ENCODE peak calls at places on chromosomes 16 and 17, in nine cellular contexts. One of them, this sample, is unnamed.

GRCh38 chr16:81876273-81876900 is 97.3 kb downstream of the PLCG2 start:
- DNase-seq in astrocyte: no peak
- DNase-seq in natural killer cell: no peak
- DNase-seq in nephron progenitor cell: no peak
- DNase-seq in SK-N-SH: no peak
- DNase-seq in transverse colon: no peak
- DNase-seq in right atrium auricular region: no peak
- DNase-seq in IMR-90: no peak
- DNase-seq in neural progenitor cell: no peak
- DNase-seq in this sample: no peak

GRCh38 chr16:67917852-67918236 is 13.8 kb downstream of the CTRL start:
- DNase-seq in astrocyte: peak
- DNase-seq in natural killer cell: no peak
- DNase-seq in nephron progenitor cell: no peak
- DNase-seq in SK-N-SH: no peak
- DNase-seq in transverse colon: no peak
- DNase-seq in right atrium auricular region: no peak
- DNase-seq in IMR-90: peak
- DNase-seq in neural progenitor cell: no peak
- DNase-seq in this sample: no peak

GRCh38 chr17:16286009-16286946 is 67.0 kb downstream of the CENPV start:
- DNase-seq in astrocyte: peak
- DNase-seq in natural killer cell: peak
- DNase-seq in nephron progenitor cell: peak
- DNase-seq in SK-N-SH: peak
- DNase-seq in transverse colon: peak
- DNase-seq in right atrium auricular region: peak
- DNase-seq in IMR-90: peak
- DNase-seq in neural progenitor cell: peak
- DNase-seq in this sample: peak

GRCh38 chr16:20763461-20764232 is at the start of gene ACSM3:
- DNase-seq in astrocyte: peak
- DNase-seq in natural killer cell: peak
- DNase-seq in nephron progenitor cell: peak
- DNase-seq in SK-N-SH: peak
- DNase-seq in transverse colon: peak
- DNase-seq in right atrium auricular region: peak
- DNase-seq in IMR-90: peak
- DNase-seq in neural progenitor cell: peak
- DNase-seq in this sample: peak

GRCh38 chr16:8591451-8591850 is 1.1 kb upstream of the TMEM114 start:
- DNase-seq in astrocyte: no peak
- DNase-seq in natural killer cell: no peak
- DNase-seq in nephron progenitor cell: no peak
- DNase-seq in SK-N-SH: no peak
- DNase-seq in transverse colon: no peak
- DNase-seq in right atrium auricular region: no peak
- DNase-seq in IMR-90: no peak
- DNase-seq in neural progenitor cell: no peak
- DNase-seq in this sample: no peak

GRCh38 chr16:47143677-47144558 is at the start of gene NETO2:
- DNase-seq in astrocyte: peak
- DNase-seq in natural killer cell: peak
- DNase-seq in nephron progenitor cell: peak
- DNase-seq in SK-N-SH: peak
- DNase-seq in transverse colon: peak
- DNase-seq in right atrium auricular region: no peak
- DNase-seq in IMR-90: peak
- DNase-seq in neural progenitor cell: peak
- DNase-seq in this sample: peak

GRCh38 chr17:50218771-50219315 is 17.4 kb upstream of the COL1A1 start:
- DNase-seq in astrocyte: peak
- DNase-seq in natural killer cell: no peak
- DNase-seq in nephron progenitor cell: no peak
- DNase-seq in SK-N-SH: no peak
- DNase-seq in transverse colon: no peak
- DNase-seq in right atrium auricular region: peak
- DNase-seq in IMR-90: peak
- DNase-seq in neural progenitor cell: no peak
- DNase-seq in this sample: peak

GRCh38 chr16:77596243-77596642 is 126.1 kb upstream of the NUDT7 start:
- DNase-seq in astrocyte: peak
- DNase-seq in natural killer cell: no peak
- DNase-seq in nephron progenitor cell: no peak
- DNase-seq in SK-N-SH: no peak
- DNase-seq in transverse colon: no peak
- DNase-seq in right atrium auricular region: no peak
- DNase-seq in IMR-90: peak
- DNase-seq in neural progenitor cell: no peak
- DNase-seq in this sample: no peak

GRCh38 chr17:4945176-4945943 is 3.0 kb downstream of the PFN1 start:
- DNase-seq in astrocyte: peak
- DNase-seq in natural killer cell: peak
- DNase-seq in nephron progenitor cell: no peak
- DNase-seq in SK-N-SH: no peak
- DNase-seq in transverse colon: peak
- DNase-seq in right atrium auricular region: peak
- DNase-seq in IMR-90: peak
- DNase-seq in neural progenitor cell: no peak
- DNase-seq in this sample: peak

GRCh38 chr17:42679001-42679491 is 2.3 kb upstream of the PLEKHH3 start:
- DNase-seq in astrocyte: peak
- DNase-seq in natural killer cell: no peak
- DNase-seq in nephron progenitor cell: no peak
- DNase-seq in SK-N-SH: no peak
- DNase-seq in transverse colon: peak
- DNase-seq in right atrium auricular region: peak
- DNase-seq in IMR-90: peak
- DNase-seq in neural progenitor cell: peak
- DNase-seq in this sample: peak

GRCh38 chr16:87536795-87537142 is 43.9 kb upstream of the ZCCHC14 start:
- DNase-seq in astrocyte: no peak
- DNase-seq in natural killer cell: no peak
- DNase-seq in nephron progenitor cell: no peak
- DNase-seq in SK-N-SH: no peak
- DNase-seq in transverse colon: no peak
- DNase-seq in right atrium auricular region: no peak
- DNase-seq in IMR-90: no peak
- DNase-seq in neural progenitor cell: no peak
- DNase-seq in this sample: no peak

GRCh38 chr17:41521574-41522261 is 3.0 kb upstream of the KRT15 start:
- DNase-seq in astrocyte: peak
- DNase-seq in natural killer cell: no peak
- DNase-seq in nephron progenitor cell: no peak
- DNase-seq in SK-N-SH: no peak
- DNase-seq in transverse colon: peak
- DNase-seq in right atrium auricular region: no peak
- DNase-seq in IMR-90: peak
- DNase-seq in neural progenitor cell: no peak
- DNase-seq in this sample: peak

GRCh38 chr16:70575376-70575775 is 51.8 kb downstream of the SF3B3 start:
- DNase-seq in astrocyte: no peak
- DNase-seq in natural killer cell: no peak
- DNase-seq in nephron progenitor cell: no peak
- DNase-seq in SK-N-SH: no peak
- DNase-seq in transverse colon: no peak
- DNase-seq in right atrium auricular region: no peak
- DNase-seq in IMR-90: no peak
- DNase-seq in neural progenitor cell: no peak
- DNase-seq in this sample: no peak

GRCh38 chr16:3808308-3809063 is 72.0 kb downstream of the CREBBP start:
- DNase-seq in astrocyte: no peak
- DNase-seq in natural killer cell: no peak
- DNase-seq in nephron progenitor cell: no peak
- DNase-seq in SK-N-SH: no peak
- DNase-seq in transverse colon: no peak
- DNase-seq in right atrium auricular region: no peak
- DNase-seq in IMR-90: no peak
- DNase-seq in neural progenitor cell: no peak
- DNase-seq in this sample: no peak

GRCh38 chr17:45428954-45429337 is 3.7 kb downstream of the ARHGAP27 start:
- DNase-seq in astrocyte: no peak
- DNase-seq in natural killer cell: no peak
- DNase-seq in nephron progenitor cell: no peak
- DNase-seq in SK-N-SH: no peak
- DNase-seq in transverse colon: no peak
- DNase-seq in right atrium auricular region: no peak
- DNase-seq in IMR-90: no peak
- DNase-seq in neural progenitor cell: no peak
- DNase-seq in this sample: no peak

GRCh38 chr17:61837175-61838051 is 25.9 kb downstream of the BRIP1 start:
- DNase-seq in astrocyte: peak
- DNase-seq in natural killer cell: peak
- DNase-seq in nephron progenitor cell: peak
- DNase-seq in SK-N-SH: peak
- DNase-seq in transverse colon: peak
- DNase-seq in right atrium auricular region: no peak
- DNase-seq in IMR-90: peak
- DNase-seq in neural progenitor cell: peak
- DNase-seq in this sample: peak

GRCh38 chr17:64741038-64741641 is 79.0 kb upstream of the SMURF2 start:
- DNase-seq in astrocyte: peak
- DNase-seq in natural killer cell: no peak
- DNase-seq in nephron progenitor cell: no peak
- DNase-seq in SK-N-SH: no peak
- DNase-seq in transverse colon: no peak
- DNase-seq in right atrium auricular region: no peak
- DNase-seq in IMR-90: peak
- DNase-seq in neural progenitor cell: no peak
- DNase-seq in this sample: no peak

GRCh38 chr17:64739316-64740058 is 77.4 kb upstream of the SMURF2 start:
- DNase-seq in astrocyte: peak
- DNase-seq in natural killer cell: no peak
- DNase-seq in nephron progenitor cell: no peak
- DNase-seq in SK-N-SH: no peak
- DNase-seq in transverse colon: no peak
- DNase-seq in right atrium auricular region: peak
- DNase-seq in IMR-90: peak
- DNase-seq in neural progenitor cell: peak
- DNase-seq in this sample: peak

GRCh38 chr17:64747938-64748540 is 85.9 kb upstream of the SMURF2 start:
- DNase-seq in astrocyte: peak
- DNase-seq in natural killer cell: no peak
- DNase-seq in nephron progenitor cell: no peak
- DNase-seq in SK-N-SH: no peak
- DNase-seq in transverse colon: no peak
- DNase-seq in right atrium auricular region: no peak
- DNase-seq in IMR-90: peak
- DNase-seq in neural progenitor cell: no peak
- DNase-seq in this sample: no peak

GRCh38 chr17:64736804-64737492 is 74.8 kb upstream of the SMURF2 start:
- DNase-seq in astrocyte: peak
- DNase-seq in natural killer cell: peak
- DNase-seq in nephron progenitor cell: no peak
- DNase-seq in SK-N-SH: peak
- DNase-seq in transverse colon: peak
- DNase-seq in right atrium auricular region: no peak
- DNase-seq in IMR-90: peak
- DNase-seq in neural progenitor cell: peak
- DNase-seq in this sample: peak

GRCh38 chr17:64741924-64742670 is 80.0 kb upstream of the SMURF2 start:
- DNase-seq in astrocyte: peak
- DNase-seq in natural killer cell: no peak
- DNase-seq in nephron progenitor cell: no peak
- DNase-seq in SK-N-SH: no peak
- DNase-seq in transverse colon: peak
- DNase-seq in right atrium auricular region: peak
- DNase-seq in IMR-90: peak
- DNase-seq in neural progenitor cell: no peak
- DNase-seq in this sample: peak
- TF ChIP-seq CTCF in astrocyte: no peak
- TF ChIP-seq CTCF in natural killer cell: no peak
- TF ChIP-seq CTCF in nephron progenitor cell: no peak
- TF ChIP-seq CTCF in SK-N-SH: no peak
- TF ChIP-seq CTCF in transverse colon: no peak
- TF ChIP-seq CTCF in right atrium auricular region: no peak
- TF ChIP-seq CTCF in IMR-90: no peak
- TF ChIP-seq CTCF in neural progenitor cell: no peak
- TF ChIP-seq CTCF in this sample: no peak

GRCh38 chr16:56877783-56878182 is 12.8 kb downstream of the SLC12A3 start:
- DNase-seq in astrocyte: no peak
- DNase-seq in natural killer cell: no peak
- DNase-seq in nephron progenitor cell: no peak
- DNase-seq in SK-N-SH: no peak
- DNase-seq in transverse colon: no peak
- DNase-seq in right atrium auricular region: no peak
- DNase-seq in IMR-90: no peak
- DNase-seq in neural progenitor cell: no peak
- DNase-seq in this sample: no peak
- TF ChIP-seq CTCF in astrocyte: no peak
- TF ChIP-seq CTCF in natural killer cell: no peak
- TF ChIP-seq CTCF in nephron progenitor cell: no peak
- TF ChIP-seq CTCF in SK-N-SH: no peak
- TF ChIP-seq CTCF in transverse colon: no peak
- TF ChIP-seq CTCF in right atrium auricular region: no peak
- TF ChIP-seq CTCF in IMR-90: no peak
- TF ChIP-seq CTCF in neural progenitor cell: no peak
- TF ChIP-seq CTCF in this sample: no peak

DNA sequence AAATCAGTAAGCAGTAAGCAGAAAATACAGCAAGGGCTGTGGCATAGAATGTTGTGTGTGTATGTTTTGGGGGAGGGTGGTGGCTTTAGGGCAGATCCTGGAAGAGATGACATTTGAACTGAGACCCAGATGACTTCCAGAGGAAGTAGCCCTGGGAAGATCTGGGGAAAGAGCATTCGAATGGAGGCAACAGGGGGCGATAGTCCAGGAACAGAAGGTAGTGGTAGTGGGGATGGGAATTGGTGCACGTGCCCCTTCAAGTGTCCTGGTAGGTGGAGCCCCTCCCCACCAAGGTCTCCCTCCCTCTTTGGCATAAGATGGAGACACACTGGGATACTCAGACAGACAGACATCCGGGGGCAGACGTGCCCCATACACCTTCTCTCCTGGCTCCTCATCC is 14.1 kb downstream of the ARHGEF15 start:
- DNase-seq in astrocyte: no peak
- DNase-seq in natural killer cell: no peak
- DNase-seq in nephron progenitor cell: no peak
- DNase-seq in SK-N-SH: peak
- DNase-seq in transverse colon: no peak
- DNase-seq in right atrium auricular region: no peak
- DNase-seq in IMR-90: no peak
- DNase-seq in neural progenitor cell: no peak
- DNase-seq in this sample: no peak
- TF ChIP-seq CTCF in astrocyte: no peak
- TF ChIP-seq CTCF in natural killer cell: no peak
- TF ChIP-seq CTCF in nephron progenitor cell: no peak
- TF ChIP-seq CTCF in SK-N-SH: no peak
- TF ChIP-seq CTCF in transverse colon: no peak
- TF ChIP-seq CTCF in right atrium auricular region: no peak
- TF ChIP-seq CTCF in IMR-90: no peak
- TF ChIP-seq CTCF in neural progenitor cell: no peak
- TF ChIP-seq CTCF in this sample: peak

DNA sequence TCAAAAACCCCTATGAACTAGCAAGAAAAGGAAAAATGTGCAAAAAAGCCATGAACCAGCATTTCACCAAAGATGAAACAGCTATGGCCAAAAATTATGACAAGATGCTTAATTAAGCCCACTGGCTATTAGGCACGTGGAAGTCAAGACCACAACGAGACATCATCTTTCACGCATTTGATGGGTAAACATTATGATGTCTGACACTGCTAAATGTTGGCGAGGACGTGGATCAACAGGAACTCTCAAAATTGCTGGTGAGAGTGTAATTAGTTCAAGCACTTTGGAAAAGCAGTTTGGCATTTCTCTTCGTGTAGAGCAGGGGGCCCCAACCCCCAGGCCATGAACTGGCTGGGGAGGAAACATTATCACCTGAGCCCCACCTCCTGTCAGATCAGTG is 39.6 kb upstream of the ADGRG1 start:
- DNase-seq in astrocyte: no peak
- DNase-seq in natural killer cell: no peak
- DNase-seq in nephron progenitor cell: no peak
- DNase-seq in SK-N-SH: no peak
- DNase-seq in transverse colon: no peak
- DNase-seq in right atrium auricular region: no peak
- DNase-seq in IMR-90: no peak
- DNase-seq in neural progenitor cell: no peak
- DNase-seq in this sample: no peak
- TF ChIP-seq CTCF in astrocyte: no peak
- TF ChIP-seq CTCF in natural killer cell: no peak
- TF ChIP-seq CTCF in nephron progenitor cell: no peak
- TF ChIP-seq CTCF in SK-N-SH: no peak
- TF ChIP-seq CTCF in transverse colon: no peak
- TF ChIP-seq CTCF in right atrium auricular region: no peak
- TF ChIP-seq CTCF in IMR-90: no peak
- TF ChIP-seq CTCF in neural progenitor cell: no peak
- TF ChIP-seq CTCF in this sample: no peak